ENCODE peak calls at places on chromosomes 4 and X, in four cellular contexts. L is Peyer's patch, K is A549, Q is body of pancreas. E is an unnamed sample.

GRCh38 chr4:1245481-1246051 is 3.4 kb downstream of the CTBP1 start:
- DNase-seq in L (no peak), K (no peak), Q (peak), E (peak)

GRCh38 chr4:91448668-91449330 is 855.0 kb upstream of the GRID2 start:
- DNase-seq in L (no peak), K (no peak), Q (no peak), E (no peak)

GRCh38 chrX:138886769-138887168 is 175.3 kb upstream of the FGF13 start:
- DNase-seq in L (no peak), K (no peak), Q (no peak), E (no peak)

GRCh38 chr4:64477127-64477526 is 67.9 kb upstream of the TECRL start:
- DNase-seq in L (no peak), K (no peak), Q (no peak), E (no peak)

GRCh38 chr4:3703343-3703676 is 62.9 kb upstream of the ADRA2C start:
- DNase-seq in L (peak), K (no peak), Q (no peak), E (no peak)

GRCh38 chr4:107825072-107825789 is 499 bp downstream of the SGMS2 start:
- DNase-seq in L (no peak), K (peak), Q (peak), E (peak)

GRCh38 chrX:94743478-94743877 is 1069.5 kb downstream of the FAM133A start:
- DNase-seq in L (no peak), K (no peak), Q (no peak), E (no peak)

GRCh38 chr4:8176547-8177399 is 18.2 kb upstream of the ABLIM2 start:
- DNase-seq in L (no peak), K (peak), Q (peak), E (peak)

GRCh38 chrX:67604979-67605703 is 61.3 kb downstream of the AR start:
- DNase-seq in L (no peak), K (no peak), Q (no peak), E (no peak)

GRCh38 chr4:140861359-140862181 is 105.4 kb upstream of the TBC1D9 start:
- DNase-seq in L (no peak), K (peak), Q (peak), E (no peak)

GRCh38 chrX:23784487-23785301 is 1.7 kb downstream of the SAT1 start:
- DNase-seq in L (no peak), K (no peak), Q (peak), E (no peak)

GRCh38 chr4:3262208-3263052 is 13.5 kb downstream of the MSANTD1 start:
- DNase-seq in L (no peak), K (no peak), Q (no peak), E (no peak)

GRCh38 chr4:142347241-142347640 is 498.9 kb downstream of the INPP4B start:
- DNase-seq in L (no peak), K (no peak), Q (no peak), E (no peak)

GRCh38 chr4:83257811-83258210 is 26.8 kb downstream of the COQ2 start:
- DNase-seq in L (no peak), K (no peak), Q (no peak), E (no peak)

GRCh38 chrX:39759526-39760224 is 338.1 kb downstream of the BCOR start:
- DNase-seq in L (no peak), K (peak), Q (peak), E (no peak)

GRCh38 chr4:158172558-158173258 is at the start of gene GASK1B:
- DNase-seq in L (peak), K (peak), Q (peak), E (peak)

GRCh38 chrX:39724544-39724943 is 373.2 kb downstream of the BCOR start:
- DNase-seq in L (no peak), K (no peak), Q (no peak), E (no peak)

GRCh38 chr4:57080781-57081650 is 29.2 kb downstream of the IGFBP7 start:
- DNase-seq in L (no peak), K (no peak), Q (no peak), E (no peak)

GRCh38 chr4:108852691-108853090 is 89.8 kb upstream of the ETNPPL start:
- DNase-seq in L (no peak), K (no peak), Q (no peak), E (no peak)

GRCh38 chrX:110317820-110318663 is at the start of gene AMMECR1:
- DNase-seq in L (peak), K (peak), Q (peak), E (peak)

GRCh38 chr4:69773443-69773842 is 13.0 kb upstream of the SULT1B1 start:
- DNase-seq in L (no peak), K (no peak), Q (peak), E (no peak)

GRCh38 chrX:56797966-56798711 is 69.1 kb downstream of the NBDY start:
- DNase-seq in L (peak), K (no peak), Q (peak), E (no peak)

GRCh38 chr4:7779194-7779768 is 160.4 kb downstream of the AFAP1 start:
- DNase-seq in L (peak), K (no peak), Q (no peak), E (no peak)

GRCh38 chr4:2793578-2793919 is 664 bp downstream of the SH3BP2 start:
- DNase-seq in L (peak), K (no peak), Q (peak), E (peak)

GRCh38 chr4:153177841-153178240 is 26.4 kb upstream of the TRIM2 start:
- DNase-seq in L (no peak), K (no peak), Q (no peak), E (no peak)

GRCh38 chr4:82842593-82842992 is 44.0 kb upstream of the SCD5 start:
- DNase-seq in L (no peak), K (peak), Q (no peak), E (no peak)

GRCh38 chrX:89034679-89035078 is 287.7 kb downstream of the CPXCR1 start:
- DNase-seq in L (no peak), K (no peak), Q (no peak), E (no peak)

GRCh38 chr4:85787133-85787532 is 312.2 kb downstream of the ARHGAP24 start:
- DNase-seq in L (no peak), K (no peak), Q (no peak), E (no peak)

GRCh38 chr4:90996813-90997212 is 869.6 kb downstream of the CCSER1 start:
- DNase-seq in L (no peak), K (no peak), Q (no peak), E (no peak)

GRCh38 chrX:43707812-43708548 is 51.9 kb downstream of the MAOA start:
- DNase-seq in L (peak), K (no peak), Q (peak), E (peak)

GRCh38 chrX:134173541-134174272 is 63.3 kb upstream of the CCDC160 start:
- DNase-seq in L (no peak), K (no peak), Q (no peak), E (no peak)

GRCh38 chrX:11588097-11588496 is 77.6 kb downstream of the ARHGAP6 start:
- DNase-seq in L (no peak), K (no peak), Q (no peak), E (no peak)

GRCh38 chr4:150237110-150237852 is 159.0 kb downstream of the DCLK2 start:
- DNase-seq in L (no peak), K (peak), Q (no peak), E (no peak)

GRCh38 chr4:82346126-82346525 is 27.7 kb downstream of the HNRNPD start:
- DNase-seq in L (no peak), K (no peak), Q (no peak), E (no peak)

GRCh38 chrX:33183366-33183765 is 28.0 kb downstream of the DMD start:
- DNase-seq in L (no peak), K (no peak), Q (peak), E (no peak)

GRCh38 chrX:10875995-10876394 is 235.1 kb upstream of the HCCS start:
- DNase-seq in L (no peak), K (no peak), Q (no peak), E (no peak)

GRCh38 chr4:125985856-125986255 is 671.1 kb downstream of the FAT4 start:
- DNase-seq in L (no peak), K (no peak), Q (no peak), E (no peak)

GRCh38 chr4:140046573-140046972 is 107.4 kb downstream of the MAML3 start:
- DNase-seq in L (no peak), K (no peak), Q (no peak), E (no peak)

GRCh38 chr4:173862754-173863153 is 332.7 kb upstream of the HAND2 start:
- DNase-seq in L (no peak), K (no peak), Q (no peak), E (no peak)
- H3K4me3 ChIP-seq in L (no peak), K (no peak), Q (no peak), E (no peak)

DNA sequence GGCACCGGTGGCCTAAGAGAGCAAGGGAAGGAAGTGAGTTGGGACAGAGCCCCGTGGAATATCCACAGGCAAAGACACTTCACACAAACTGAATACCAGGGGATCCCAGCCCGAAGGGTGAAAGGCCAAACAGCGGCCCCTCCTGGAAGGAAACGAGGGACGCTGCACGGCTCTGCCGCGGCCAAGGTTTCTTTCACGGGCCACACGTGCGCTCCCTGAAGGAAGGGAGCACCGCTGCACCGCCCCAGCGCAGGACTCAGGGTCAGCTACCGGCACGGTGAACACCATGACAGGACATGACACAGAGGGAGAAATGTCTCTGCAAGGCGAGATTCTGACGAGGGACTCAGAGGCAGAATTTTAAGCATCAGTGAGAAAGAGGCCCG is 31.5 kb upstream of the GTPBP6 start:
- DNase-seq in L (no peak), K (no peak), Q (no peak), E (no peak)
- H3K4me3 ChIP-seq in L (no peak), K (no peak), Q (no peak), E (no peak)

DNA sequence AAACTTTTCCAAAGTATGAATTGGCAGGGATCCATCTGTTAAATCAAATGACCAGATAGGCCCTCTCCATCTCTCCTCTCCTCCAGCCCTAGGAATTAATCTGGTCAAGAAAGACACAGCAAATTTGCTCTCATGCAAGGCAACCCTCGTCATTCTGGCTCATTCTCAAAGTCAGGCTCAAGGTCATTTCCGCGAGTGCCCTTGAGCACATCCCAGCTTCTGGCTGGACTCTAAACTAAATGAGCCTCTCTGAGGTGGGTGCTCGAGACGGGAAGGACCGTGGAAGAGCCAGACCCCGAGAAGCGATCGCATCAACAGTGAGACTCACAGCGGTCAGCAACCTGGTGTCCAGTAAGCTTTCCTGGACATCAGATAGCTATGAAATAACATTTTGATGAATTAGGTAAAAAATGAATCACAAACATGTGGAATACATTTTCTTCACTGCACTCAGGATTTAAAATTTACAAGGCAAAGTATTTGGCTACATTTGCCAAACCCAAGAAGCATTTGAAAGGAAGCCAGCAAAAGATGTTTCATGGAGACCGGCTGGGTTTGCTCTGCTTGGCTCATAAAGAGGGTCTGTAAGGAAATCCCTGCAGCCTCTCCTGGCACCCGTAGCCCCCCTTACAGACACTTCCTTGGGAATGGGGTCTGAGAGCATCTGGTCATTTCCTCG is 121.0 kb downstream of the ENPP6 start:
- DNase-seq in L (no peak), K (no peak), Q (no peak), E (no peak)
- H3K4me3 ChIP-seq in L (no peak), K (no peak), Q (no peak), E (no peak)

GRCh38 chr4:184350964-184351363 is 123.4 kb downstream of the IRF2 start:
- DNase-seq in L (no peak), K (no peak), Q (no peak), E (no peak)

GRCh38 chr4:184349283-184350039 is 124.9 kb downstream of the IRF2 start:
- DNase-seq in L (peak), K (no peak), Q (peak), E (peak)

GRCh38 chr4:184350213-184350817 is 124.0 kb downstream of the IRF2 start:
- DNase-seq in L (no peak), K (no peak), Q (no peak), E (no peak)

GRCh38 chr4:184347251-184348239 is 126.8 kb downstream of the IRF2 start:
- DNase-seq in L (peak), K (no peak), Q (peak), E (peak)

DNA sequence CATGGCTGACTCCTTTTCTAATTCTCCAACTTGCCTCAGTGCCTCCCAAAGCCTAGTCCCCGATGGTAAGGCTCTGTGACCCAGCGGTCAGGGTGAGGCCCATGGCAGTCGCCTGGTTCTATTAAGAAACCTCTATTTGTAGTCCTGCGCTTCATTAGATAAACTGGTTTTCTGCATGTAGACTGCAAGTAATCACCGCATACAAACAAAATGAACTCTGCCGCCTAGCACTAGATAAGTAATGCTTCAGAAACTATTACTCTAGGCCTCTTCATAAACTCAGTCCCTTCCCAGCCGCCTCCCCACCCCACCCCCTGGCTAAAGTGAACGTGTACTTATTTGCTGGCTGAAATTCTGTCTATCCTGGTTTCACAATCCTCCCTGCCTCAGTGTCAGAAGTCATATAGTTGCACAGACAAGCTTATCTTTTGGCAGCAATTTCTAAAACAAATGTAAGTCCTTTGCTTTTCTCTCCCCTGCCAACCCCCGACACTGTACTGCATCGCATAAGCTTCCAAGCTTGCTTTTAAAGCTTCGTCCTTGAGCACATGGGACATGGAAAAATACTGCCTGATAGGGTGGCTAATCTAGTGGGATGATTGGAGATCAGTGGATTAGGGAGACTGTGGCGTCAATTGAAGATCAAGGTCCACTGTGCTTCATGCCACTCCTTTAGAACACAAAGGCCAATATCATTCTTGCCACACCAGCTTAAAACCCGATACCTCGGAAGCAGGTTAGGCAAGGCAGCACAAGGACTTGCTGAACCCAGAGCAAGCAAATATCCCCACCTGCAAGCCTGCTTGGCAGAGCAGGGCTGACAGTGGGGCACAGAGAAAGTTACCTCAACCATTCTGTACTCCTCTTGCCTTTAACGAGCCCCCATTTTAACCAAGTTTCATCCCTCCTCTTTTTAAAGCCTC is 125.8 kb downstream of the IRF2 start:
- DNase-seq in L (peak), K (no peak), Q (peak), E (peak)
- H3K4me3 ChIP-seq in L (no peak), K (no peak), Q (no peak), E (no peak)

DNA sequence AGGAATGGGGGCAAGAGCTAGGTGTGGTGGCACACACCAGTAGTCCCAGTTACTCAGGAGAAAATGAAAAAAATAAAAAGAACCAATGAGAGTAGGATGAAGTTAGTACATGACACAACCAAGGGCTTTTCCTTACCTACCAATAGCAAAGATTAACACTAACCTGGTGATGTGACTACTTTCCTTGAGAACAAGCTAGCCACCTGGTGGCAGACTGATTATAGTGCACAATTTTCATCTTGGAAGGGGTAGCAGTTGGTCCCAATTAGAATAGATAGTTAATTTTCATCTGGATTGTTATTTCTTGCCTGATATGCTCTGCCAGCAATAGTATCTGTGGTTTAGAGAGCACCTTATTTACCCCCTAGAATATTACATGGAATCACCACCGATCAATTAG is 1216.8 kb upstream of the PABPC4L start:
- DNase-seq in L (no peak), K (no peak), Q (no peak), E (no peak)
- H3K4me3 ChIP-seq in L (no peak), K (no peak), Q (no peak), E (no peak)

GRCh38 chr4:72568959-72569718 is at the start of gene ADAMTS3:
- DNase-seq in L (peak), K (peak), Q (peak), E (peak)

GRCh38 chr4:72566573-72566972 is 2.4 kb downstream of the ADAMTS3 start:
- DNase-seq in L (no peak), K (no peak), Q (no peak), E (no peak)

GRCh38 chr4:72567821-72568620 is 1.0 kb downstream of the ADAMTS3 start:
- DNase-seq in L (peak), K (peak), Q (peak), E (peak)

GRCh38 chr4:72564789-72565188 is 4.2 kb downstream of the ADAMTS3 start:
- DNase-seq in L (no peak), K (no peak), Q (no peak), E (no peak)

GRCh38 chr4:72567036-72567435 is 2.0 kb downstream of the ADAMTS3 start:
- DNase-seq in L (no peak), K (no peak), Q (no peak), E (no peak)
- H3K4me3 ChIP-seq in L (no peak), K (no peak), Q (no peak), E (no peak)